ENCODE peak calls at places on chromosomes 11 and 22, in eight cellular contexts. T is transverse colon, W is heart right ventricle, O is uterus, Q is H9, R is spleen, G is A549, I is vagina. K is an unnamed sample.

GRCh38 chr11:41982975-41983374 is 523.5 kb upstream of the LRRC4C start:
- DNase-seq in T (no peak), W (no peak), O (no peak), Q (no peak), R (no peak), G (no peak), I (no peak), K (no peak)

GRCh38 chr11:14855890-14856289 is 36.1 kb downstream of the CYP2R1 start:
- DNase-seq in T (no peak), W (no peak), O (no peak), Q (no peak), R (no peak), G (no peak), I (no peak), K (no peak)

GRCh38 chr11:29243616-29244015 is 773.2 kb downstream of the KCNA4 start:
- DNase-seq in T (no peak), W (no peak), O (no peak), Q (no peak), R (no peak), G (no peak), I (no peak), K (no peak)

GRCh38 chr22:37254206-37254866 is 10.3 kb upstream of the RAC2 start:
- DNase-seq in T (no peak), W (no peak), O (no peak), Q (no peak), R (peak; percentile 21), G (peak; percentile 24), I (no peak), K (no peak)

GRCh38 chr11:44634401-44635281 is 69.2 kb downstream of the CD82 start:
- DNase-seq in T (peak; percentile 51), W (peak; percentile 83), O (peak; percentile 94), Q (peak; percentile 85), R (peak; percentile 76), G (peak; percentile 60), I (no peak), K (no peak)

GRCh38 chr22:22110548-22111266 is 128.1 kb upstream of the TOP3B start:
- DNase-seq in T (peak; percentile 51), W (peak; percentile 30), O (no peak), Q (peak; percentile 51), R (peak; percentile 93), G (peak; percentile 57), I (no peak), K (no peak)

GRCh38 chr11:77823775-77824174 is 2.8 kb downstream of the AAMDC start:
- DNase-seq in T (no peak), W (no peak), O (no peak), Q (no peak), R (no peak), G (no peak), I (no peak), K (no peak)

GRCh38 chr11:62352355-62353336 is 15.4 kb downstream of the ASRGL1 start:
- DNase-seq in T (no peak), W (no peak), O (no peak), Q (no peak), R (no peak), G (no peak), I (no peak), K (no peak)

GRCh38 chr22:37896181-37896592 is 9.9 kb upstream of the MICALL1 start:
- DNase-seq in T (peak; percentile 59), W (peak; percentile 30), O (no peak), Q (peak; percentile 50), R (peak; percentile 81), G (no peak), I (no peak), K (no peak)

GRCh38 chr11:103892603-103893002 is 143.8 kb upstream of the DDI1 start:
- DNase-seq in T (no peak), W (no peak), O (no peak), Q (no peak), R (no peak), G (peak; percentile 39), I (no peak), K (no peak)

GRCh38 chr22:44247346-44247745 is 65.4 kb downstream of the SHISAL1 start:
- DNase-seq in T (no peak), W (no peak), O (no peak), Q (no peak), R (no peak), G (no peak), I (no peak), K (no peak)

GRCh38 chr11:126686938-126687337 is 313.6 kb downstream of the KIRREL3 start:
- DNase-seq in T (no peak), W (no peak), O (no peak), Q (no peak), R (no peak), G (no peak), I (no peak), K (no peak)

GRCh38 chr22:49046546-49047305 is 780.9 kb downstream of the BRD1 start:
- DNase-seq in T (no peak), W (peak; percentile 24), O (peak; percentile 43), Q (peak; percentile 92), R (no peak), G (peak; percentile 60), I (no peak), K (peak; percentile 60)

GRCh38 chr11:128379587-128380279 is 207.6 kb downstream of the ETS1 start:
- DNase-seq in T (no peak), W (no peak), O (no peak), Q (no peak), R (no peak), G (no peak), I (no peak), K (no peak)

GRCh38 chr22:36331912-36332622 is 55.7 kb downstream of the MYH9 start:
- DNase-seq in T (peak; percentile 76), W (peak; percentile 76), O (peak; percentile 85), Q (no peak), R (peak; percentile 95), G (no peak), I (no peak), K (peak; percentile 86)

GRCh38 chr11:111361082-111361801 is 17.8 kb downstream of the POU2AF1 start:
- DNase-seq in T (no peak), W (no peak), O (no peak), Q (no peak), R (no peak), G (no peak), I (no peak), K (no peak)

GRCh38 chr11:111358038-111359001 is 20.8 kb downstream of the POU2AF1 start:
- DNase-seq in T (no peak), W (no peak), O (no peak), Q (no peak), R (no peak), G (no peak), I (no peak), K (no peak)

GRCh38 chr11:111357150-111358037 is 21.7 kb downstream of the POU2AF1 start:
- DNase-seq in T (no peak), W (no peak), O (no peak), Q (no peak), R (no peak), G (no peak), I (no peak), K (no peak)

GRCh38 chr11:111360150-111361043 is 18.7 kb downstream of the POU2AF1 start:
- DNase-seq in T (peak; percentile 81), W (no peak), O (no peak), Q (no peak), R (no peak), G (no peak), I (no peak), K (no peak)

GRCh38 chr11:111359223-111360149 is 19.6 kb downstream of the POU2AF1 start:
- DNase-seq in T (no peak), W (no peak), O (no peak), Q (no peak), R (no peak), G (no peak), I (no peak), K (no peak)
- TF ChIP-seq CTCF in T (no peak), W (no peak), O (no peak), Q (no peak), R (no peak), G (no peak), I (no peak), K (no peak)

GRCh38 chr11:117923275-117923674 is 5.9 kb downstream of the TMPRSS13 start:
- DNase-seq in T (no peak), W (no peak), O (no peak), Q (no peak), R (peak; percentile 36), G (no peak), I (no peak), K (no peak)

GRCh38 chr11:117925198-117925925 is 3.8 kb downstream of the TMPRSS13 start:
- DNase-seq in T (no peak), W (no peak), O (no peak), Q (no peak), R (peak; percentile 64), G (no peak), I (no peak), K (no peak)

GRCh38 chr11:117924631-117925170 is 4.5 kb downstream of the TMPRSS13 start:
- DNase-seq in T (no peak), W (no peak), O (no peak), Q (no peak), R (peak; percentile 23), G (no peak), I (no peak), K (no peak)

GRCh38 chr11:117921893-117922292 is 7.3 kb downstream of the TMPRSS13 start:
- DNase-seq in T (no peak), W (no peak), O (no peak), Q (no peak), R (peak; percentile 54), G (no peak), I (no peak), K (no peak)

DNA sequence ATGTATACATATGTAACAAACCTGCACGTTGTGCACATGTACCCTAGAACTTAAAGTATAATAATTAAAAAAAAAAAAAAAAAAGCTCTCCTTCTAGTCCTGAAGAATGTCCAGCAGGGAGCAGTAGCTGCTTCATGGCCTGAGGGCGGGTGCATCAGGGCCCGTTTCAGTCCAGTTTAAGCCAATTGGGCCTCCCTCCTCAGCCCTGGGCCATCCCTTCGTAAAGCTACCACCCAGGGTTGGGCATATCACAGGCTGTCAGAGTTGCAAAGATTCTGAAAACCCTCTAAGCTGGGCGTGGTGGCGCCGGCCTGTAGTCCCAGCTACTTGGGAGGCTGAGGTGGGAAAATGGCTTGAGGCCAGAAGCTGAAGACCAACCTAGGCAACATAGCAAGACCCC is 5.4 kb downstream of the TMPRSS13 start:
- DNase-seq in T (no peak), W (no peak), O (no peak), Q (no peak), R (peak; percentile 39), G (no peak), I (no peak), K (no peak)
- H3K9me3 ChIP-seq in T (no peaks in the 10 kb centered on the region), W (no peaks in the 10 kb centered on the region), O (no peaks in the 10 kb centered on the region), Q (no peaks in the 10 kb centered on the region), R (no peaks in the 10 kb centered on the region), G (no peaks in the 10 kb centered on the region), I (no peaks in the 10 kb centered on the region), K (no peaks in the 10 kb centered on the region)

GRCh38 chr11:45847908-45848316 is 637 bp downstream of the CRY2 start:
- DNase-seq in T (peak; percentile 57), W (peak; percentile 49), O (peak; percentile 48), Q (peak; percentile 59), R (peak; percentile 84), G (peak; percentile 42), I (no peak), K (peak; percentile 74)
- TF ChIP-seq CTCF in T (no peak), W (peak; percentile 21), O (no peak), Q (peak; percentile 33), R (no peak), G (no peak), I (no peak), K (no peak)

DNA sequence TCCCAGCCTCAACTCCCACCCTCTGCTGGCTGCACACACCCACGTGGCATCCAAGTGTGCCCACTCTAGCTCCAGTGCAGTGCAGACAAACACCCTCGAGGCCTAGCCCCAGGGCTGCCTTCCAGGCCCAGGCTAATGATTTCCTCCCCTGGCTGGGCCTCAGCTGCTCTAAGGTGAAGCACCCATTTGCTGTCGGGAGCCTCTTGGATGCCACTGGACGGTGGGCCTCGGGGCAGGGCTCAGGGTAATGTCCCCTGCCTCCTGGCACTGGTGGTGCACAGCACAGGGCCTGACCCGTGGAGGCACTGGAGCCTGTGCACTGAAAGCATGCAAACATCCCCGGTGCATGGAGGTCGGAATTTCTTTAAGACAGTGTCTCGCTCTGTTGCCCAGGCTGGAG is 635.2 kb downstream of the TBC1D22A start:
- DNase-seq in T (no peak), W (no peak), O (no peak), Q (no peak), R (peak; percentile 59), G (no peak), I (no peak), K (no peak)
- H3K9me3 ChIP-seq in T (no peaks in the 10 kb centered on the region), W (no peaks in the 10 kb centered on the region), O (no peaks in the 10 kb centered on the region), Q (peaks cover 97% of the 10 kb centered on the region), R (no peaks in the 10 kb centered on the region), G (no peaks in the 10 kb centered on the region), I (no peaks in the 10 kb centered on the region), K (no peaks in the 10 kb centered on the region)